ENCODE peak calls at places on chromosomes 4 and X, in four cellular contexts. S is Caco-2, X is right lobe of liver, Q is AG04450. Y is an unnamed sample.

GRCh38 chrX:53481816-53482485 is 47.8 kb upstream of the HSD17B10 start:
- DNase-seq in Q (peak), S (peak), X (peak), Y (peak)

GRCh38 chrX:150363561-150364346 is 637 bp downstream of the MAMLD1 start:
- DNase-seq in Q (no peak), X (peak), S (no peak), Y (no peak)

GRCh38 chrX:22912598-22912997 is 87.2 kb upstream of the DDX53 start:
- DNase-seq in X (no peak), S (no peak), Q (no peak), Y (no peak)

GRCh38 chr4:176291748-176292147 is 22.7 kb upstream of the ASB5 start:
- DNase-seq in S (no peak), X (no peak), Q (no peak), Y (no peak)

GRCh38 chr4:90616711-90617110 is 489.5 kb downstream of the CCSER1 start:
- DNase-seq in Q (no peak), X (no peak), S (no peak), Y (no peak)

GRCh38 chr4:83535945-83536648 is at the start of gene GPAT3:
- DNase-seq in Q (no peak), X (peak), S (peak), Y (no peak)

GRCh38 chr4:7808181-7808580 is 131.5 kb downstream of the AFAP1 start:
- DNase-seq in X (no peak), S (no peak), Q (no peak), Y (no peak)

GRCh38 chr4:119559044-119559647 is 69.5 kb downstream of the PDE5A start:
- DNase-seq in X (no peak), Q (no peak), S (no peak), Y (peak)

GRCh38 chr4:182145360-182145905 is 97.8 kb upstream of the TENM3 start:
- DNase-seq in Q (no peak), S (no peak), X (no peak), Y (no peak)

GRCh38 chr4:55727746-55728145 is 91.6 kb upstream of the NMU start:
- DNase-seq in S (no peak), X (no peak), Q (no peak), Y (no peak)

GRCh38 chr4:100986360-100986868 is 360.9 kb downstream of the PPP3CA start:
- DNase-seq in S (no peak), Q (no peak), X (peak), Y (peak)

GRCh38 chr4:26081795-26082498 is 167.9 kb downstream of the SMIM20 start:
- DNase-seq in S (no peak), Q (no peak), X (no peak), Y (no peak)

GRCh38 chr4:84915396-84915780 is 51.1 kb downstream of the WDFY3 start:
- DNase-seq in S (no peak), X (no peak), Q (no peak), Y (no peak)

GRCh38 chr4:24197891-24198290 is 308.0 kb upstream of the PPARGC1A start:
- DNase-seq in Q (no peak), X (no peak), S (no peak), Y (no peak)

GRCh38 chr4:103996637-103997036 is 276.9 kb upstream of the TACR3 start:
- DNase-seq in Q (no peak), X (no peak), S (peak), Y (peak)

GRCh38 chrX:16712116-16712824 is at the start of gene CTPS2:
- DNase-seq in Q (no peak), S (peak), X (peak), Y (no peak)

GRCh38 chrX:12011075-12011474 is 127.2 kb upstream of the FRMPD4 start:
- DNase-seq in S (no peak), Q (peak), X (no peak), Y (no peak)

GRCh38 chr4:87949961-87950360 is 25.6 kb upstream of the SPP1 start:
- DNase-seq in X (no peak), Q (no peak), S (no peak), Y (peak)

GRCh38 chrX:53713987-53714579 is 27.6 kb upstream of the HUWE1 start:
- DNase-seq in Q (no peak), S (no peak), X (no peak), Y (no peak)

GRCh38 chr4:121736735-121737351 is 28.1 kb downstream of the SMIM43 start:
- DNase-seq in Q (no peak), S (peak), X (no peak), Y (no peak)

GRCh38 chr4:127965803-127966175 is 583 bp downstream of the ABHD18 start:
- DNase-seq in S (peak), Q (no peak), X (peak), Y (peak)

GRCh38 chr4:2070421-2071251 is 11.5 kb downstream of the NAT8L start:
- DNase-seq in X (no peak), Q (no peak), S (no peak), Y (no peak)

GRCh38 chrX:43805579-43805978 is 76.7 kb downstream of the MAOB start:
- DNase-seq in Q (no peak), S (no peak), X (no peak), Y (no peak)

GRCh38 chr4:107906458-107907100 is 24.8 kb upstream of the CYP2U1 start:
- DNase-seq in Q (no peak), S (no peak), X (no peak), Y (no peak)

GRCh38 chr4:142615324-142615665 is 230.8 kb downstream of the INPP4B start:
- DNase-seq in X (no peak), S (no peak), Q (no peak), Y (no peak)

GRCh38 chrX:40172169-40172979 is 74.6 kb upstream of the BCOR start:
- DNase-seq in Q (no peak), X (peak), S (no peak), Y (no peak)

GRCh38 chr4:6332042-6332668 is 62.5 kb downstream of the WFS1 start:
- DNase-seq in Q (no peak), X (no peak), S (no peak), Y (no peak)

GRCh38 chr4:141389649-141390048 is 169.0 kb downstream of the ZNF330 start:
- DNase-seq in Q (no peak), S (no peak), X (no peak), Y (no peak)

GRCh38 chr4:21211836-21212235 is 511.6 kb downstream of the PACRGL start:
- DNase-seq in S (no peak), Q (no peak), X (no peak), Y (no peak)

GRCh38 chr4:25234390-25235367 is 846 bp downstream of the PI4K2B start:
- DNase-seq in Q (peak), X (peak), S (peak), Y (peak)

GRCh38 chr4:32560306-32560705 is 1840.1 kb downstream of the PCDH7 start:
- DNase-seq in Q (no peak), X (no peak), S (no peak), Y (no peak)

GRCh38 chr4:86283341-86283740 is 76.5 kb downstream of the MAPK10 start:
- DNase-seq in Q (no peak), X (no peak), S (no peak), Y (no peak)

GRCh38 chrX:136529795-136530194 is 2.2 kb upstream of the VGLL1 start:
- DNase-seq in X (no peak), S (no peak), Q (no peak), Y (no peak)

GRCh38 chr4:37463033-37463432 is 218.5 kb downstream of the NWD2 start:
- DNase-seq in X (no peak), S (no peak), Q (no peak), Y (no peak)

GRCh38 chr4:23091674-23092073 is 398.9 kb downstream of the GBA3 start:
- DNase-seq in Q (no peak), S (no peak), X (no peak), Y (no peak)

GRCh38 chrX:136156560-136157117 is 9.3 kb downstream of the FHL1 start:
- DNase-seq in S (no peak), X (no peak), Q (no peak), Y (no peak)

GRCh38 chrX:106613277-106613676 is 1.5 kb downstream of the RADX start:
- DNase-seq in Q (no peak), X (no peak), S (no peak), Y (no peak)

GRCh38 chr4:37661643-37662221 is 24.4 kb downstream of the RELL1 start:
- DNase-seq in X (no peak), S (no peak), Q (no peak), Y (no peak)

GRCh38 chr4:4818440-4819212 is 40.8 kb upstream of the MSX1 start:
- DNase-seq in X (no peak), S (no peak), Q (no peak), Y (no peak)

GRCh38 chr4:1451106-1451751 is 45.0 kb upstream of the NKX1-1 start:
- DNase-seq in S (no peak), Q (no peak), X (no peak), Y (no peak)

DNA sequence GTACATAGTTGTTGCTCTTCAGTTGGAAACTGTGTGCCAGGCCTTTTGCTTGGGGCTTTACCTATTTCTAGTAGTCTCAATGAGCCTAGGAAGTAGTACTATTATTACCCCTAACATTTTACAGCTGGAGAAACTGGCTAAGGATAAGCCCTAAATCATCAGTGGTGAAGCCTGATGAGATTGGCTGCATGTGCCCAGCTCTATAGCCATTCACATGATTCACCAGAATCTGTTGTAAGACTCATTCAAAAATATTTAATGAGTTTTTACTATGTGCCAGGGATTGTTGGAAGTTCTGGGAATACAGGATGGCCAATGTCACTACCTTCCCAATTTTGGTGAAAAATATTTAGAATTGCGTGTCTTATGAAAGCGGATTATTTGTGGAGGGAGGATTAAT is 2.8 kb downstream of the KIT start:
- DNase-seq in S (no peak), Q (no peak), X (no peak), Y (no peak)
- H3K4me3 ChIP-seq in S (no peak), Q (no peak), X (no peak), Y (no peak)

GRCh38 chr4:63589796-63590195 is 819.5 kb downstream of the TECRL start:
- DNase-seq in S (no peak), Q (no peak), X (no peak), Y (no peak)
- TF ChIP-seq CTCF in S (no peak), Q (no peak), X (no peak), Y (no peak)

GRCh38 chr4:168713193-168713592 is 216.3 kb downstream of the PALLD start:
- DNase-seq in S (no peak), Q (no peak), X (no peak), Y (no peak)
- H3K4me3 ChIP-seq in S (no peak), Q (no peak), X (no peak), Y (no peak)

GRCh38 chr4:130812117-130812765 is 1716.3 kb downstream of the C4orf33 start:
- DNase-seq in X (no peak), Q (no peak), S (no peak), Y (no peak)

GRCh38 chr4:130808492-130808891 is 1712.5 kb downstream of the C4orf33 start:
- DNase-seq in X (no peak), S (no peak), Q (no peak), Y (no peak)
- TF ChIP-seq CTCF in X (peak), S (peak), Q (peak), Y (peak)

Y was measured in epithelial cell of proximal tubule.